ENCODE peak calls at places on chromosomes 13 and 19, in seven cellular contexts. One of them, this sample, is unnamed.

GRCh38 chr13:103062079-103062478 is 4.1 kb downstream of the SLC10A2 start:
- DNase-seq in foreskin keratinocyte: no peak
- DNase-seq in A549: no peak
- DNase-seq in prostate gland: no peak
- DNase-seq in left ventricle myocardium inferior: no peak
- DNase-seq in cardiac fibroblast: no peak
- DNase-seq in SK-N-SH: no peak
- DNase-seq in this sample: no peak

GRCh38 chr19:15199652-15200574 is 882 bp downstream of the NOTCH3 start:
- DNase-seq in foreskin keratinocyte: no peak
- DNase-seq in A549: no peak
- DNase-seq in prostate gland: peak; percentile 37
- DNase-seq in left ventricle myocardium inferior: no peak
- DNase-seq in cardiac fibroblast: no peak
- DNase-seq in SK-N-SH: peak; percentile 91
- DNase-seq in this sample: peak; percentile 88

GRCh38 chr19:10417598-10418280 is 2.6 kb upstream of the PDE4A start:
- DNase-seq in foreskin keratinocyte: no peak
- DNase-seq in A549: no peak
- DNase-seq in prostate gland: no peak
- DNase-seq in left ventricle myocardium inferior: no peak
- DNase-seq in cardiac fibroblast: no peak
- DNase-seq in SK-N-SH: peak; percentile 39
- DNase-seq in this sample: peak; percentile 61

GRCh38 chr19:708154-709141 is at the start of gene PALM:
- DNase-seq in foreskin keratinocyte: no peak
- DNase-seq in A549: no peak
- DNase-seq in prostate gland: peak; percentile 26
- DNase-seq in left ventricle myocardium inferior: peak; percentile 48
- DNase-seq in cardiac fibroblast: no peak
- DNase-seq in SK-N-SH: peak; percentile 90
- DNase-seq in this sample: peak; percentile 74

GRCh38 chr19:44890366-44891015 is 563 bp upstream of the TOMM40 start:
- DNase-seq in foreskin keratinocyte: peak; percentile 100
- DNase-seq in A549: peak; percentile 100
- DNase-seq in prostate gland: peak; percentile 100
- DNase-seq in left ventricle myocardium inferior: no peak
- DNase-seq in cardiac fibroblast: peak; percentile 100
- DNase-seq in SK-N-SH: peak; percentile 90
- DNase-seq in this sample: no peak

GRCh38 chr19:51690359-51691121 is 2.6 kb upstream of the SPACA6 start:
- DNase-seq in foreskin keratinocyte: no peak
- DNase-seq in A549: peak; percentile 92
- DNase-seq in prostate gland: peak; percentile 48
- DNase-seq in left ventricle myocardium inferior: peak; percentile 66
- DNase-seq in cardiac fibroblast: peak; percentile 74
- DNase-seq in SK-N-SH: peak; percentile 84
- DNase-seq in this sample: peak; percentile 89

GRCh38 chr19:53503126-53503525 is 34.8 kb upstream of the ZNF331 start:
- DNase-seq in foreskin keratinocyte: no peak
- DNase-seq in A549: no peak
- DNase-seq in prostate gland: no peak
- DNase-seq in left ventricle myocardium inferior: no peak
- DNase-seq in cardiac fibroblast: no peak
- DNase-seq in SK-N-SH: no peak
- DNase-seq in this sample: no peak

GRCh38 chr19:5345895-5346386 is 5.3 kb upstream of the PTPRS start:
- DNase-seq in foreskin keratinocyte: peak; percentile 58
- DNase-seq in A549: no peak
- DNase-seq in prostate gland: no peak
- DNase-seq in left ventricle myocardium inferior: no peak
- DNase-seq in cardiac fibroblast: peak; percentile 75
- DNase-seq in SK-N-SH: no peak
- DNase-seq in this sample: no peak

GRCh38 chr13:51502206-51502651 is 49.4 kb upstream of the INTS6 start:
- DNase-seq in foreskin keratinocyte: no peak
- DNase-seq in A549: no peak
- DNase-seq in prostate gland: no peak
- DNase-seq in left ventricle myocardium inferior: no peak
- DNase-seq in cardiac fibroblast: peak; percentile 57
- DNase-seq in SK-N-SH: no peak
- DNase-seq in this sample: no peak

GRCh38 chr19:38371081-38371480 is 3.3 kb upstream of the PSMD8 start:
- DNase-seq in foreskin keratinocyte: no peak
- DNase-seq in A549: no peak
- DNase-seq in prostate gland: no peak
- DNase-seq in left ventricle myocardium inferior: no peak
- DNase-seq in cardiac fibroblast: no peak
- DNase-seq in SK-N-SH: no peak
- DNase-seq in this sample: no peak

GRCh38 chr13:28559636-28560259 is 64.8 kb upstream of the FLT1 start:
- DNase-seq in foreskin keratinocyte: no peak
- DNase-seq in A549: no peak
- DNase-seq in prostate gland: no peak
- DNase-seq in left ventricle myocardium inferior: no peak
- DNase-seq in cardiac fibroblast: no peak
- DNase-seq in SK-N-SH: no peak
- DNase-seq in this sample: no peak

GRCh38 chr19:28941833-28942232 is 271.1 kb downstream of the UQCRFS1 start:
- DNase-seq in foreskin keratinocyte: no peak
- DNase-seq in A549: no peak
- DNase-seq in prostate gland: no peak
- DNase-seq in left ventricle myocardium inferior: no peak
- DNase-seq in cardiac fibroblast: no peak
- DNase-seq in SK-N-SH: no peak
- DNase-seq in this sample: no peak

GRCh38 chr13:81927347-81927746 is 1586.4 kb upstream of the SPRY2 start:
- DNase-seq in foreskin keratinocyte: no peak
- DNase-seq in A549: peak; percentile 4
- DNase-seq in prostate gland: no peak
- DNase-seq in left ventricle myocardium inferior: no peak
- DNase-seq in cardiac fibroblast: no peak
- DNase-seq in SK-N-SH: no peak
- DNase-seq in this sample: no peak

GRCh38 chr19:920051-920857 is 3.1 kb downstream of the KISS1R start:
- DNase-seq in foreskin keratinocyte: no peak
- DNase-seq in A549: no peak
- DNase-seq in prostate gland: no peak
- DNase-seq in left ventricle myocardium inferior: no peak
- DNase-seq in cardiac fibroblast: no peak
- DNase-seq in SK-N-SH: no peak
- DNase-seq in this sample: peak; percentile 57

GRCh38 chr13:44052843-44053607 is 173.3 kb downstream of the LACC1 start:
- DNase-seq in foreskin keratinocyte: no peak
- DNase-seq in A549: no peak
- DNase-seq in prostate gland: no peak
- DNase-seq in left ventricle myocardium inferior: peak; percentile 24
- DNase-seq in cardiac fibroblast: peak; percentile 28
- DNase-seq in SK-N-SH: no peak
- DNase-seq in this sample: peak; percentile 40

GRCh38 chr13:76425930-76426329 is 460.3 kb downstream of the KCTD12 start:
- DNase-seq in foreskin keratinocyte: no peak
- DNase-seq in A549: no peak
- DNase-seq in prostate gland: no peak
- DNase-seq in left ventricle myocardium inferior: no peak
- DNase-seq in cardiac fibroblast: peak; percentile 93
- DNase-seq in SK-N-SH: no peak
- DNase-seq in this sample: no peak

GRCh38 chr13:46963874-46964273 is 67.0 kb upstream of the HTR2A start:
- DNase-seq in foreskin keratinocyte: no peak
- DNase-seq in A549: no peak
- DNase-seq in prostate gland: no peak
- DNase-seq in left ventricle myocardium inferior: no peak
- DNase-seq in cardiac fibroblast: no peak
- DNase-seq in SK-N-SH: no peak
- DNase-seq in this sample: no peak

GRCh38 chr19:14871619-14872230 is 14.2 kb downstream of the OR7A17 start:
- DNase-seq in foreskin keratinocyte: no peak
- DNase-seq in A549: peak; percentile 1
- DNase-seq in prostate gland: no peak
- DNase-seq in left ventricle myocardium inferior: no peak
- DNase-seq in cardiac fibroblast: peak; percentile 33
- DNase-seq in SK-N-SH: peak; percentile 3
- DNase-seq in this sample: no peak

GRCh38 chr19:3494559-3494958 is 5.9 kb downstream of the DOHH start:
- DNase-seq in foreskin keratinocyte: no peak
- DNase-seq in A549: no peak
- DNase-seq in prostate gland: no peak
- DNase-seq in left ventricle myocardium inferior: no peak
- DNase-seq in cardiac fibroblast: no peak
- DNase-seq in SK-N-SH: no peak
- DNase-seq in this sample: no peak

GRCh38 chr19:13849991-13850909 is 26.7 kb upstream of the NANOS3 start:
- DNase-seq in foreskin keratinocyte: no peak
- DNase-seq in A549: peak; percentile 83
- DNase-seq in prostate gland: peak; percentile 77
- DNase-seq in left ventricle myocardium inferior: peak; percentile 88
- DNase-seq in cardiac fibroblast: peak; percentile 79
- DNase-seq in SK-N-SH: peak; percentile 89
- DNase-seq in this sample: peak; percentile 79

GRCh38 chr13:95411641-95412040 is 110.4 kb upstream of the ABCC4 start:
- DNase-seq in foreskin keratinocyte: peak; percentile 56
- DNase-seq in A549: no peak
- DNase-seq in prostate gland: no peak
- DNase-seq in left ventricle myocardium inferior: no peak
- DNase-seq in cardiac fibroblast: peak; percentile 37
- DNase-seq in SK-N-SH: no peak
- DNase-seq in this sample: no peak

GRCh38 chr13:26323764-26324163 is 69.8 kb downstream of the CDK8 start:
- DNase-seq in foreskin keratinocyte: peak; percentile 25
- DNase-seq in A549: no peak
- DNase-seq in prostate gland: no peak
- DNase-seq in left ventricle myocardium inferior: no peak
- DNase-seq in cardiac fibroblast: no peak
- DNase-seq in SK-N-SH: no peak
- DNase-seq in this sample: no peak

GRCh38 chr19:54473071-54473941 is at the start of gene CDC42EP5:
- DNase-seq in foreskin keratinocyte: no peak
- DNase-seq in A549: no peak
- DNase-seq in prostate gland: peak; percentile 55
- DNase-seq in left ventricle myocardium inferior: peak; percentile 82
- DNase-seq in cardiac fibroblast: peak; percentile 83
- DNase-seq in SK-N-SH: peak; percentile 60
- DNase-seq in this sample: peak; percentile 70

GRCh38 chr13:113547248-113547971 is 37.1 kb upstream of the TFDP1 start:
- DNase-seq in foreskin keratinocyte: no peak
- DNase-seq in A549: no peak
- DNase-seq in prostate gland: no peak
- DNase-seq in left ventricle myocardium inferior: no peak
- DNase-seq in cardiac fibroblast: peak; percentile 76
- DNase-seq in SK-N-SH: no peak
- DNase-seq in this sample: no peak

GRCh38 chr13:51697855-51698254 is 106.1 kb downstream of the DHRS12 start:
- DNase-seq in foreskin keratinocyte: no peak
- DNase-seq in A549: no peak
- DNase-seq in prostate gland: no peak
- DNase-seq in left ventricle myocardium inferior: no peak
- DNase-seq in cardiac fibroblast: peak; percentile 28
- DNase-seq in SK-N-SH: no peak
- DNase-seq in this sample: no peak

GRCh38 chr13:24460256-24460655 is 52.3 kb downstream of the PARP4 start:
- DNase-seq in foreskin keratinocyte: no peak
- DNase-seq in A549: no peak
- DNase-seq in prostate gland: no peak
- DNase-seq in left ventricle myocardium inferior: no peak
- DNase-seq in cardiac fibroblast: no peak
- DNase-seq in SK-N-SH: no peak
- DNase-seq in this sample: no peak

GRCh38 chr13:24463078-24463477 is 49.5 kb downstream of the PARP4 start:
- DNase-seq in foreskin keratinocyte: no peak
- DNase-seq in A549: no peak
- DNase-seq in prostate gland: no peak
- DNase-seq in left ventricle myocardium inferior: no peak
- DNase-seq in cardiac fibroblast: no peak
- DNase-seq in SK-N-SH: no peak
- DNase-seq in this sample: no peak

GRCh38 chr13:24456396-24456795 is 56.2 kb downstream of the PARP4 start:
- DNase-seq in foreskin keratinocyte: no peak
- DNase-seq in A549: no peak
- DNase-seq in prostate gland: no peak
- DNase-seq in left ventricle myocardium inferior: no peak
- DNase-seq in cardiac fibroblast: no peak
- DNase-seq in SK-N-SH: no peak
- DNase-seq in this sample: no peak

GRCh38 chr13:24458736-24459135 is 53.8 kb downstream of the PARP4 start:
- DNase-seq in foreskin keratinocyte: no peak
- DNase-seq in A549: no peak
- DNase-seq in prostate gland: no peak
- DNase-seq in left ventricle myocardium inferior: no peak
- DNase-seq in cardiac fibroblast: no peak
- DNase-seq in SK-N-SH: no peak
- DNase-seq in this sample: no peak

DNA sequence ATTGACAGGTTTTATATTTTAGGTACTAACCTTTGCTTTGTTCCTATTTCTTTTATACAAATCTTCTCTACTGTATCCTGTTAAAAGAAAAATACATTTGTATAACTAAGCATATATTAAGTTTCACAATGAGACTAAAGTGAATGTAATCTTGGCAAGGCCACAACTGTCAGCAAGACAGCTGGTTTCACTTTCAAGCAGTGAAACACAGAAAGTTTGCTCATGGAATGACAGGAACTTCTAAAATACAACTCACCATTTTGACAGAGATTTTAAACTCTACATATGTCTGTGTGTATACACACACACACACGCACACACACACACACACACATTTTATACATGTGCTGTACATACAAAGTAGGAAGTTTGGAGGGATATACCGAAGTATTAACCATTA is 53.3 kb downstream of the PARP4 start:
- DNase-seq in foreskin keratinocyte: no peak
- DNase-seq in A549: no peak
- DNase-seq in prostate gland: no peak
- DNase-seq in left ventricle myocardium inferior: no peak
- DNase-seq in cardiac fibroblast: peak; percentile 70
- DNase-seq in SK-N-SH: no peak
- DNase-seq in this sample: no peak
- TF ChIP-seq CTCF in foreskin keratinocyte: no peak
- TF ChIP-seq CTCF in A549: no peak
- TF ChIP-seq CTCF in prostate gland: no peak
- TF ChIP-seq CTCF in left ventricle myocardium inferior: no peak
- TF ChIP-seq CTCF in cardiac fibroblast: no peak
- TF ChIP-seq CTCF in SK-N-SH: no peak
- TF ChIP-seq CTCF in this sample: no peak

GRCh38 chr19:11737964-11738745 is 591 bp downstream of the ZNF823 start:
- DNase-seq in foreskin keratinocyte: no peak
- DNase-seq in A549: peak; percentile 43
- DNase-seq in prostate gland: peak; percentile 29
- DNase-seq in left ventricle myocardium inferior: peak; percentile 31
- DNase-seq in cardiac fibroblast: peak; percentile 27
- DNase-seq in SK-N-SH: peak; percentile 71
- DNase-seq in this sample: peak; percentile 61
- TF ChIP-seq CTCF in foreskin keratinocyte: no peak
- TF ChIP-seq CTCF in A549: no peak
- TF ChIP-seq CTCF in prostate gland: no peak
- TF ChIP-seq CTCF in left ventricle myocardium inferior: peak; percentile 9
- TF ChIP-seq CTCF in cardiac fibroblast: no peak
- TF ChIP-seq CTCF in SK-N-SH: no peak
- TF ChIP-seq CTCF in this sample: no peak

GRCh38 chr13:35631666-35632065 is 155.2 kb upstream of the MAB21L1 start:
- DNase-seq in foreskin keratinocyte: no peak
- DNase-seq in A549: no peak
- DNase-seq in prostate gland: no peak
- DNase-seq in left ventricle myocardium inferior: no peak
- DNase-seq in cardiac fibroblast: no peak
- DNase-seq in SK-N-SH: no peak
- DNase-seq in this sample: no peak
- TF ChIP-seq CTCF in foreskin keratinocyte: no peak
- TF ChIP-seq CTCF in A549: no peak
- TF ChIP-seq CTCF in prostate gland: no peak
- TF ChIP-seq CTCF in left ventricle myocardium inferior: no peak
- TF ChIP-seq CTCF in cardiac fibroblast: no peak
- TF ChIP-seq CTCF in SK-N-SH: no peak
- TF ChIP-seq CTCF in this sample: no peak

GRCh38 chr13:100674848-100675659 is 459 bp upstream of the TMTC4 start:
- DNase-seq in foreskin keratinocyte: peak; percentile 79
- DNase-seq in A549: peak; percentile 96
- DNase-seq in prostate gland: peak; percentile 100
- DNase-seq in left ventricle myocardium inferior: peak; percentile 100
- DNase-seq in cardiac fibroblast: peak; percentile 97
- DNase-seq in SK-N-SH: peak; percentile 99
- DNase-seq in this sample: peak; percentile 100
- TF ChIP-seq CTCF in foreskin keratinocyte: peak; percentile 71
- TF ChIP-seq CTCF in A549: no peak
- TF ChIP-seq CTCF in prostate gland: no peak
- TF ChIP-seq CTCF in left ventricle myocardium inferior: peak; percentile 44
- TF ChIP-seq CTCF in cardiac fibroblast: peak; percentile 27
- TF ChIP-seq CTCF in SK-N-SH: peak; percentile 30
- TF ChIP-seq CTCF in this sample: no peak

This sample was measured in nephron progenitor cell.